ENCODE peak calls at places on chromosome 16, in seven cellular contexts. R is HCT116, H is K562, Y is GM12878, M is HepG2, C is SK-N-SH, P is H1. V is an unnamed sample.
A peak's percentile ranks its signal among the peaks of the same experiment; 100 is the strongest.

GRCh38 chr16:68272501-68273209 is 8.3 kb downstream of the SLC7A6 start:
- DNase-seq in R (no peak), Y (no peak), C (no peak), P (no peak), M (no peak), H (no peak), V (peak; percentile 21)

GRCh38 chr16:57423152-57423551 is 18.6 kb downstream of the CCL17 start:
- DNase-seq in H (no peak), M (no peak), Y (no peak), P (no peak), C (no peak), R (no peak), V (no peak)

GRCh38 chr16:86823895-86824671 is 245.7 kb downstream of the FOXL1 start:
- DNase-seq in P (no peak), R (no peak), M (no peak), Y (no peak), H (no peak), C (no peak), V (no peak)

GRCh38 chr16:11396241-11397048 is 51.2 kb downstream of the RMI2 start:
- DNase-seq in C (peak; percentile 97), M (peak; percentile 76), Y (no peak), H (peak; percentile 78), R (no peak), P (peak; percentile 60), V (peak; percentile 68)

GRCh38 chr16:73298562-73298961 is 250.6 kb upstream of the ZFHX3 start:
- DNase-seq in Y (no peak), C (no peak), M (peak; percentile 9), H (no peak), P (no peak), R (no peak), V (no peak)

GRCh38 chr16:29662000-29662728 is 883 bp upstream of the SPN start:
- DNase-seq in C (no peak), M (no peak), R (no peak), P (no peak), H (no peak), Y (peak; percentile 72), V (no peak)

GRCh38 chr16:13332713-13333255 is 431.4 kb downstream of the SHISA9 start:
- DNase-seq in R (no peak), M (no peak), P (no peak), H (no peak), Y (no peak), C (no peak), V (no peak)

GRCh38 chr16:22934786-22935185 is 120.8 kb downstream of the HS3ST2 start:
- DNase-seq in H (no peak), R (no peak), C (no peak), P (no peak), Y (no peak), M (no peak), V (no peak)

GRCh38 chr16:81522141-81522701 is 77.6 kb downstream of the CMIP start:
- DNase-seq in C (peak; percentile 54), M (no peak), H (peak; percentile 27), R (peak; percentile 85), P (no peak), Y (no peak), V (peak; percentile 87)

GRCh38 chr16:53131363-53132071 is 76.7 kb downstream of the CHD9 start:
- DNase-seq in Y (no peak), P (no peak), M (peak; percentile 19), R (no peak), H (peak; percentile 57), C (peak; percentile 88), V (peak; percentile 30)

GRCh38 chr16:19876501-19877059 is 8.1 kb downstream of the GPRC5B start:
- DNase-seq in R (no peak), M (no peak), P (no peak), Y (no peak), C (no peak), H (no peak), V (no peak)

GRCh38 chr16:79601092-79601977 is 798 bp upstream of the MAF start:
- DNase-seq in C (peak; percentile 48), Y (no peak), P (no peak), H (no peak), M (peak; percentile 72), R (no peak), V (peak; percentile 53)
- TF ChIP-seq JUND in C (no peak), Y (no peak), P (no peak), H (no peak), M (peak; percentile 36), R (no peak), V (no peak)

GRCh38 chr16:79079656-79080420 is 520.7 kb downstream of the MAF start:
- DNase-seq in Y (no peak), H (no peak), R (no peak), C (no peak), M (no peak), P (no peak), V (no peak)

GRCh38 chr16:79071424-79071823 is 529.1 kb downstream of the MAF start:
- DNase-seq in M (no peak), Y (no peak), H (no peak), C (no peak), R (no peak), P (no peak), V (no peak)

GRCh38 chr16:79077391-79077790 is 523.1 kb downstream of the MAF start:
- DNase-seq in H (no peak), C (no peak), P (no peak), Y (no peak), M (no peak), R (no peak), V (no peak)

GRCh38 chr16:79073560-79073959 is 527.0 kb downstream of the MAF start:
- DNase-seq in Y (no peak), P (no peak), M (no peak), R (no peak), C (no peak), H (no peak), V (no peak)

GRCh38 chr16:79076039-79076767 is 524.3 kb downstream of the MAF start:
- DNase-seq in M (no peak), P (no peak), R (no peak), C (no peak), Y (no peak), H (no peak), V (no peak)
- TF ChIP-seq JUND in M (no peak), P (no peak), R (no peak), C (no peak), Y (no peak), H (no peak), V (no peak)

GRCh38 chr16:67177743-67178699 is 5.7 kb downstream of the MATCAP1 start:
- DNase-seq in R (peak; percentile 93), C (peak; percentile 88), Y (no peak), P (peak; percentile 87), M (peak; percentile 65), H (peak; percentile 47), V (peak; percentile 97)
- TF ChIP-seq JUND in R (no peak), C (no peak), Y (no peak), P (no peak), M (no peak), H (no peak), V (no peak)

GRCh38 chr16:4260360-4260759 is 12.5 kb downstream of the TFAP4 start:
- DNase-seq in R (no peak), H (no peak), Y (no peak), M (no peak), C (no peak), P (no peak), V (no peak)
- TF ChIP-seq JUND in R (no peak), H (no peak), Y (no peak), M (no peak), C (no peak), P (no peak), V (no peak)

DNA sequence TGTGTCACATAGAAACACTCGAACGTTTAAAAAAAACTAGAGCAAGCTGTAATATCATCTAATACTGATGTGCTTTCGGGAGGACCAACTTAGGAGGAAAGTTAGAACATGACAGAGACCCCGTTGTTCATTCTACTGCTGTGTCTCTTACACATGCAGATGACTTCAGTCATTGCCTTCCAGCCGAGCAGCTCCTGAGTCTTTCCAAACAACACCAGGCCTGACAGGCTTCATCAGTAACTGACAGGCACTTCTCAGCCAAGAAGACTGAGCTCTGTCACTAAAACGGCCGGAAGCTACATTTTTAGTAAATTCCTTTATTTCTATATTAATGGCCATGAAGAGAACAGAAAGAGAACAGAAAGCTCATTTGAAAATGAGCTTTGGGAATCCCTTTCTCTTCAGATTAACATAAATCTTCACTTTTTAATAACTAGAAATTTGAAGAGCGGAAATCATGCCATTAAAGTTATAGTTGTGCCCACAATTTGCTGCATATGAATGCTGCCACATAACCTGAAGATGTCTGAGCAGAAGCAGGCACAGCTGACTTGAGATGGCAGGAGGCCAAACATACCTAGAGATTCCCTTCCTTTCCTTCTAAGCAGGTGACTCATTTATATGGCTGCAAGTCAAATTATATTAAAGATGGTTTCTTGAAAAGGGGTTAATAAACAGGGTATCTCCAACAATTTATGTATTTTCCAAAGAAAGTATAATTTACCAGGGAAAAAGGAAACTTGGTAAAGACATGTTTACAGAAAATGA is 148.9 kb downstream of the ITFG1 start:
- DNase-seq in H (no peak), C (no peak), M (no peak), R (peak; percentile 6), P (peak; percentile 17), Y (no peak), V (peak; percentile 11)
- TF ChIP-seq JUND in H (no peak), C (peak; percentile 12), M (no peak), R (no peak), P (no peak), Y (no peak), V (no peak)

DNA sequence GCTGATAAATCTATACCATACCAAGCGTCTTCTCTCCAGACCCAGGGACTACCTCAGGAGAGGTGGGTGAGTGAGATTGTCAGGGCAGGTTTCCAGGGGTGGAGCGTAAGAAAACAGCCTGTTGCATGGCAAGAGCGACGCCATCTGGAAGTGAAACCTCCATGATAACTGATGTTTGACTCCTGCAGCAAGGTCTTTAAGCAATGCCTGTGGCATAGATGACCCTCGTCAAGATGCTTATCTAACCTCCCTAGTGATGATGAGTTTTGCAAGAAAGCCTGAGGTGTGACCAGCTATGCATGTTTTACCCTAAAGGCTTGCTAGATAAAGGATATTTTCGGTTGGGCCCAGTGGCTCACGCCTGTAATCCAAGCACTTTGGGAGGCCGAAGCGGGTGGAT is 71.6 kb downstream of the GSG1L start:
- DNase-seq in C (no peak), R (no peak), Y (no peak), H (no peak), M (no peak), P (no peak), V (no peak)
- TF ChIP-seq JUND in C (no peak), R (no peak), Y (no peak), H (no peak), M (no peak), P (no peak), V (no peak)

V was measured in T47D.